ENCODE peak calls at places on chromosomes 12 and 14, in ten cellular contexts. B is GM04504, R is ELR, M is transverse colon, T is NCI-H1436, E is IMR-90, D is epithelial cell of esophagus, L is COR-L47, P is WERI-Rb-1, U is RPMI8226. I is an unnamed sample.

GRCh38 chr14:105161314-105161713 is 7.3 kb downstream of the JAG2 start:
- DNase-seq in B (no peak), R (no peak), M (no peak), T (peak), E (no peak), D (peak), L (peak), P (no peak), U (no peak), I (no peak)

GRCh38 chr12:65464930-65465329 is 186.4 kb downstream of the MSRB3 start:
- DNase-seq in B (peak), R (peak), M (peak), T (no peak), E (peak), D (peak), L (no peak), P (no peak), U (no peak), I (no peak)

GRCh38 chr14:96956464-96957239 is 159.5 kb downstream of the VRK1 start:
- DNase-seq in B (no peak), R (no peak), M (no peak), T (no peak), E (no peak), D (no peak), L (no peak), P (no peak), U (no peak), I (no peak)

GRCh38 chr12:124109760-124110159 is 136.7 kb downstream of the ZNF664 start:
- DNase-seq in B (no peak), R (peak), M (no peak), T (no peak), E (peak), D (peak), L (no peak), P (no peak), U (peak), I (no peak)

GRCh38 chr12:1534708-1535107 is 59.7 kb downstream of the FBXL14 start:
- DNase-seq in B (no peak), R (no peak), M (peak), T (no peak), E (no peak), D (no peak), L (no peak), P (no peak), U (peak), I (no peak)

GRCh38 chr14:101150010-101150409 is 246.5 kb upstream of the RTL1 start:
- DNase-seq in B (no peak), R (no peak), M (no peak), T (no peak), E (no peak), D (no peak), L (no peak), P (no peak), U (no peak), I (no peak)

GRCh38 chr12:101038289-101038871 is 171.7 kb downstream of the SLC5A8 start:
- DNase-seq in B (no peak), R (no peak), M (no peak), T (no peak), E (peak), D (peak), L (no peak), P (no peak), U (no peak), I (no peak)

GRCh38 chr12:77166711-77167110 is 101.3 kb upstream of the E2F7 start:
- DNase-seq in B (peak), R (peak), M (no peak), T (no peak), E (no peak), D (peak), L (no peak), P (no peak), U (no peak), I (no peak)

GRCh38 chr12:120757949-120758348 is 32.3 kb downstream of the ACADS start:
- DNase-seq in B (no peak), R (no peak), M (no peak), T (no peak), E (no peak), D (no peak), L (no peak), P (no peak), U (no peak), I (no peak)

GRCh38 chr12:55637467-55637866 is 775 bp downstream of the OR10P1 start:
- DNase-seq in B (no peak), R (no peak), M (no peak), T (no peak), E (no peak), D (no peak), L (no peak), P (no peak), U (no peak), I (no peak)

GRCh38 chr14:61891251-61891650 is 129.0 kb downstream of the SNAPC1 start:
- DNase-seq in B (no peak), R (peak), M (no peak), T (peak), E (peak), D (peak), L (no peak), P (no peak), U (no peak), I (no peak)

GRCh38 chr12:78963439-78964222 is 99.1 kb downstream of the SYT1 start:
- DNase-seq in B (no peak), R (peak), M (no peak), T (no peak), E (peak), D (peak), L (no peak), P (no peak), U (no peak), I (no peak)

GRCh38 chr14:23055147-23055550 is 2.2 kb downstream of the CDH24 start:
- DNase-seq in B (no peak), R (no peak), M (no peak), T (no peak), E (no peak), D (no peak), L (no peak), P (no peak), U (no peak), I (no peak)

GRCh38 chr14:54786191-54786755 is 116.4 kb downstream of the GCH1 start:
- DNase-seq in B (no peak), R (no peak), M (no peak), T (no peak), E (no peak), D (no peak), L (no peak), P (no peak), U (no peak), I (no peak)

GRCh38 chr12:33988888-33989287 is 33.4 kb upstream of the ALG10 start:
- DNase-seq in B (no peak), R (peak), M (no peak), T (no peak), E (no peak), D (peak), L (no peak), P (no peak), U (no peak), I (no peak)

GRCh38 chr12:42299392-42300308 is 26.2 kb downstream of the ZCRB1 start:
- DNase-seq in B (no peak), R (peak), M (no peak), T (no peak), E (peak), D (peak), L (no peak), P (no peak), U (no peak), I (no peak)

GRCh38 chr12:47307680-47308399 is 228.1 kb upstream of the AMIGO2 start:
- DNase-seq in B (peak), R (peak), M (peak), T (peak), E (peak), D (peak), L (peak), P (peak), U (peak), I (peak)

GRCh38 chr12:14836336-14837210 is 6.8 kb downstream of the ART4 start:
- DNase-seq in B (no peak), R (peak), M (no peak), T (no peak), E (peak), D (peak), L (no peak), P (no peak), U (no peak), I (no peak)